ENCODE peak calls at places on chromosomes 3 and 15, in eight cellular contexts. One of them, this sample, is unnamed.
A peak's percentile ranks its signal among the peaks of the same experiment; 100 is the strongest.

GRCh38 chr3:149736180-149737100 is 15.8 kb downstream of the COMMD2 start:
- DNase-seq in mammary epithelial cell: peak; percentile 65
- DNase-seq in esophagus squamous epithelium: no peak
- DNase-seq in dorsolateral prefrontal cortex: no peak
- DNase-seq in lower lobe of right lung: no peak
- DNase-seq in aorta: no peak
- DNase-seq in AG04450: no peak
- DNase-seq in transverse colon: no peak
- DNase-seq in this sample: no peak

GRCh38 chr3:16801223-16801622 is 83.5 kb upstream of the PLCL2 start:
- DNase-seq in AG04450: no peak
- DNase-seq in lower lobe of right lung: no peak
- DNase-seq in dorsolateral prefrontal cortex: no peak
- DNase-seq in transverse colon: no peak
- DNase-seq in esophagus squamous epithelium: no peak
- DNase-seq in aorta: no peak
- DNase-seq in mammary epithelial cell: no peak
- DNase-seq in this sample: no peak

GRCh38 chr3:9327578-9327977 is 35.3 kb upstream of the THUMPD3 start:
- DNase-seq in AG04450: no peak
- DNase-seq in mammary epithelial cell: no peak
- DNase-seq in aorta: no peak
- DNase-seq in esophagus squamous epithelium: no peak
- DNase-seq in lower lobe of right lung: no peak
- DNase-seq in transverse colon: no peak
- DNase-seq in dorsolateral prefrontal cortex: no peak
- DNase-seq in this sample: no peak

GRCh38 chr3:126358038-126358815 is 1.0 kb upstream of the KLF15 start:
- DNase-seq in AG04450: no peak
- DNase-seq in transverse colon: no peak
- DNase-seq in dorsolateral prefrontal cortex: no peak
- DNase-seq in lower lobe of right lung: peak; percentile 73
- DNase-seq in aorta: peak; percentile 51
- DNase-seq in mammary epithelial cell: no peak
- DNase-seq in esophagus squamous epithelium: no peak
- DNase-seq in this sample: peak; percentile 76

GRCh38 chr15:44550256-44550655 is 13.3 kb downstream of the EIF3J start:
- DNase-seq in esophagus squamous epithelium: no peak
- DNase-seq in dorsolateral prefrontal cortex: no peak
- DNase-seq in aorta: no peak
- DNase-seq in transverse colon: no peak
- DNase-seq in mammary epithelial cell: no peak
- DNase-seq in AG04450: no peak
- DNase-seq in lower lobe of right lung: no peak
- DNase-seq in this sample: no peak

GRCh38 chr15:45091161-45091560 is 22.8 kb downstream of the DUOX2 start:
- DNase-seq in mammary epithelial cell: no peak
- DNase-seq in AG04450: peak; percentile 42
- DNase-seq in dorsolateral prefrontal cortex: no peak
- DNase-seq in aorta: no peak
- DNase-seq in esophagus squamous epithelium: no peak
- DNase-seq in transverse colon: no peak
- DNase-seq in lower lobe of right lung: no peak
- DNase-seq in this sample: no peak

GRCh38 chr15:70249616-70250015 is 151.9 kb upstream of the TLE3 start:
- DNase-seq in mammary epithelial cell: no peak
- DNase-seq in dorsolateral prefrontal cortex: no peak
- DNase-seq in lower lobe of right lung: no peak
- DNase-seq in transverse colon: no peak
- DNase-seq in AG04450: no peak
- DNase-seq in aorta: peak; percentile 56
- DNase-seq in esophagus squamous epithelium: no peak
- DNase-seq in this sample: no peak

GRCh38 chr15:36841154-36841553 is 259.2 kb downstream of the MEIS2 start:
- DNase-seq in dorsolateral prefrontal cortex: no peak
- DNase-seq in AG04450: no peak
- DNase-seq in mammary epithelial cell: no peak
- DNase-seq in transverse colon: no peak
- DNase-seq in lower lobe of right lung: no peak
- DNase-seq in esophagus squamous epithelium: no peak
- DNase-seq in aorta: no peak
- DNase-seq in this sample: no peak

GRCh38 chr3:94799420-94800060 is 736.7 kb downstream of the NSUN3 start:
- DNase-seq in lower lobe of right lung: no peak
- DNase-seq in mammary epithelial cell: no peak
- DNase-seq in aorta: no peak
- DNase-seq in dorsolateral prefrontal cortex: no peak
- DNase-seq in AG04450: no peak
- DNase-seq in transverse colon: no peak
- DNase-seq in esophagus squamous epithelium: no peak
- DNase-seq in this sample: no peak

GRCh38 chr3:27737091-27737490 is 15.0 kb upstream of the EOMES start:
- DNase-seq in AG04450: no peak
- DNase-seq in esophagus squamous epithelium: no peak
- DNase-seq in aorta: no peak
- DNase-seq in dorsolateral prefrontal cortex: no peak
- DNase-seq in lower lobe of right lung: no peak
- DNase-seq in mammary epithelial cell: no peak
- DNase-seq in transverse colon: no peak
- DNase-seq in this sample: no peak

GRCh38 chr15:67033012-67033411 is 32.4 kb upstream of the SMAD3 start:
- DNase-seq in transverse colon: no peak
- DNase-seq in mammary epithelial cell: no peak
- DNase-seq in aorta: peak; percentile 59
- DNase-seq in esophagus squamous epithelium: no peak
- DNase-seq in dorsolateral prefrontal cortex: no peak
- DNase-seq in lower lobe of right lung: no peak
- DNase-seq in AG04450: no peak
- DNase-seq in this sample: no peak

GRCh38 chr15:64749167-64749566 is 26.2 kb downstream of the RBPMS2 start:
- DNase-seq in esophagus squamous epithelium: no peak
- DNase-seq in transverse colon: peak; percentile 35
- DNase-seq in dorsolateral prefrontal cortex: no peak
- DNase-seq in lower lobe of right lung: no peak
- DNase-seq in mammary epithelial cell: peak; percentile 48
- DNase-seq in AG04450: peak; percentile 44
- DNase-seq in aorta: no peak
- DNase-seq in this sample: peak; percentile 79

GRCh38 chr15:99224815-99225214 is 24.6 kb downstream of the TTC23 start:
- DNase-seq in esophagus squamous epithelium: no peak
- DNase-seq in aorta: no peak
- DNase-seq in lower lobe of right lung: no peak
- DNase-seq in dorsolateral prefrontal cortex: no peak
- DNase-seq in AG04450: no peak
- DNase-seq in mammary epithelial cell: peak; percentile 13
- DNase-seq in transverse colon: no peak
- DNase-seq in this sample: no peak

GRCh38 chr3:59436164-59436958 is 386.5 kb upstream of the CFAP20DC start:
- DNase-seq in esophagus squamous epithelium: no peak
- DNase-seq in aorta: no peak
- DNase-seq in mammary epithelial cell: no peak
- DNase-seq in dorsolateral prefrontal cortex: no peak
- DNase-seq in AG04450: no peak
- DNase-seq in lower lobe of right lung: no peak
- DNase-seq in transverse colon: no peak
- DNase-seq in this sample: no peak

GRCh38 chr3:139355502-139355901 is 11.7 kb downstream of the MRPS22 start:
- DNase-seq in mammary epithelial cell: no peak
- DNase-seq in dorsolateral prefrontal cortex: peak; percentile 17
- DNase-seq in aorta: no peak
- DNase-seq in esophagus squamous epithelium: no peak
- DNase-seq in transverse colon: no peak
- DNase-seq in lower lobe of right lung: no peak
- DNase-seq in AG04450: no peak
- DNase-seq in this sample: no peak

GRCh38 chr15:101029971-101030661 is 111.0 kb downstream of the LRRK1 start:
- DNase-seq in mammary epithelial cell: no peak
- DNase-seq in dorsolateral prefrontal cortex: no peak
- DNase-seq in lower lobe of right lung: no peak
- DNase-seq in AG04450: no peak
- DNase-seq in transverse colon: peak; percentile 4
- DNase-seq in aorta: peak; percentile 53
- DNase-seq in esophagus squamous epithelium: no peak
- DNase-seq in this sample: no peak

GRCh38 chr3:119550090-119550910 is 9.1 kb downstream of the CD80 start:
- DNase-seq in lower lobe of right lung: no peak
- DNase-seq in esophagus squamous epithelium: no peak
- DNase-seq in mammary epithelial cell: no peak
- DNase-seq in transverse colon: no peak
- DNase-seq in aorta: no peak
- DNase-seq in AG04450: no peak
- DNase-seq in dorsolateral prefrontal cortex: no peak
- DNase-seq in this sample: no peak

GRCh38 chr15:93286456-93286855 is 197.4 kb upstream of the RGMA start:
- DNase-seq in esophagus squamous epithelium: no peak
- DNase-seq in lower lobe of right lung: no peak
- DNase-seq in aorta: no peak
- DNase-seq in dorsolateral prefrontal cortex: no peak
- DNase-seq in AG04450: no peak
- DNase-seq in mammary epithelial cell: no peak
- DNase-seq in transverse colon: no peak
- DNase-seq in this sample: no peak

GRCh38 chr3:53382106-53382505 is 34.8 kb upstream of the DCP1A start:
- DNase-seq in dorsolateral prefrontal cortex: no peak
- DNase-seq in transverse colon: no peak
- DNase-seq in lower lobe of right lung: no peak
- DNase-seq in aorta: no peak
- DNase-seq in AG04450: no peak
- DNase-seq in mammary epithelial cell: peak; percentile 47
- DNase-seq in esophagus squamous epithelium: no peak
- DNase-seq in this sample: no peak

GRCh38 chr15:53530762-53531161 is 228.7 kb downstream of the WDR72 start:
- DNase-seq in aorta: no peak
- DNase-seq in AG04450: no peak
- DNase-seq in mammary epithelial cell: no peak
- DNase-seq in esophagus squamous epithelium: no peak
- DNase-seq in transverse colon: no peak
- DNase-seq in lower lobe of right lung: no peak
- DNase-seq in dorsolateral prefrontal cortex: no peak
- DNase-seq in this sample: no peak
- H3K27ac ChIP-seq in aorta: no peak overlapping the region
- H3K27ac ChIP-seq in AG04450: no peak overlapping the region
- H3K27ac ChIP-seq in mammary epithelial cell: no peak overlapping the region
- H3K27ac ChIP-seq in esophagus squamous epithelium: no peak overlapping the region
- H3K27ac ChIP-seq in transverse colon: no peak overlapping the region
- H3K27ac ChIP-seq in lower lobe of right lung: no peak overlapping the region
- H3K27ac ChIP-seq in dorsolateral prefrontal cortex: no peak overlapping the region
- H3K27ac ChIP-seq in this sample: no peak overlapping the region

GRCh38 chr3:78497692-78498091 is 1270.1 kb downstream of the ROBO1 start:
- DNase-seq in aorta: no peak
- DNase-seq in mammary epithelial cell: no peak
- DNase-seq in lower lobe of right lung: no peak
- DNase-seq in dorsolateral prefrontal cortex: no peak
- DNase-seq in AG04450: no peak
- DNase-seq in transverse colon: no peak
- DNase-seq in esophagus squamous epithelium: no peak
- DNase-seq in this sample: no peak
- H3K27ac ChIP-seq in aorta: no peak overlapping the region
- H3K27ac ChIP-seq in mammary epithelial cell: no peak overlapping the region
- H3K27ac ChIP-seq in lower lobe of right lung: no peak overlapping the region
- H3K27ac ChIP-seq in dorsolateral prefrontal cortex: no peak overlapping the region
- H3K27ac ChIP-seq in AG04450: no peak overlapping the region
- H3K27ac ChIP-seq in transverse colon: no peak overlapping the region
- H3K27ac ChIP-seq in esophagus squamous epithelium: no peak overlapping the region
- H3K27ac ChIP-seq in this sample: no peak overlapping the region

GRCh38 chr15:40501487-40501886 is 30.7 kb downstream of the CHST14 start:
- DNase-seq in AG04450: no peak
- DNase-seq in transverse colon: no peak
- DNase-seq in esophagus squamous epithelium: no peak
- DNase-seq in lower lobe of right lung: no peak
- DNase-seq in mammary epithelial cell: peak; percentile 62
- DNase-seq in aorta: no peak
- DNase-seq in dorsolateral prefrontal cortex: no peak
- DNase-seq in this sample: no peak
- H3K27ac ChIP-seq in AG04450: no peak overlapping the region
- H3K27ac ChIP-seq in transverse colon: no peak overlapping the region
- H3K27ac ChIP-seq in esophagus squamous epithelium: no peak overlapping the region
- H3K27ac ChIP-seq in lower lobe of right lung: no peak overlapping the region
- H3K27ac ChIP-seq in mammary epithelial cell: no peak overlapping the region
- H3K27ac ChIP-seq in aorta: no peak overlapping the region
- H3K27ac ChIP-seq in dorsolateral prefrontal cortex: no peak overlapping the region
- H3K27ac ChIP-seq in this sample: no peak overlapping the region

GRCh38 chr3:195207731-195208130 is 63.2 kb downstream of the XXYLT1 start:
- DNase-seq in transverse colon: no peak
- DNase-seq in dorsolateral prefrontal cortex: no peak
- DNase-seq in esophagus squamous epithelium: no peak
- DNase-seq in aorta: no peak
- DNase-seq in AG04450: no peak
- DNase-seq in lower lobe of right lung: no peak
- DNase-seq in mammary epithelial cell: no peak
- DNase-seq in this sample: no peak

GRCh38 chr3:195207056-195207455 is 63.9 kb downstream of the XXYLT1 start:
- DNase-seq in dorsolateral prefrontal cortex: no peak
- DNase-seq in transverse colon: no peak
- DNase-seq in esophagus squamous epithelium: no peak
- DNase-seq in aorta: no peak
- DNase-seq in mammary epithelial cell: no peak
- DNase-seq in lower lobe of right lung: no peak
- DNase-seq in AG04450: no peak
- DNase-seq in this sample: no peak

GRCh38 chr3:195203631-195204030 is 67.3 kb downstream of the XXYLT1 start:
- DNase-seq in transverse colon: no peak
- DNase-seq in mammary epithelial cell: no peak
- DNase-seq in esophagus squamous epithelium: no peak
- DNase-seq in AG04450: no peak
- DNase-seq in dorsolateral prefrontal cortex: no peak
- DNase-seq in aorta: no peak
- DNase-seq in lower lobe of right lung: no peak
- DNase-seq in this sample: no peak

GRCh38 chr3:195208183-195208582 is 62.8 kb downstream of the XXYLT1 start:
- DNase-seq in AG04450: no peak
- DNase-seq in dorsolateral prefrontal cortex: no peak
- DNase-seq in aorta: no peak
- DNase-seq in lower lobe of right lung: no peak
- DNase-seq in esophagus squamous epithelium: no peak
- DNase-seq in transverse colon: peak; percentile 44
- DNase-seq in mammary epithelial cell: no peak
- DNase-seq in this sample: no peak

DNA sequence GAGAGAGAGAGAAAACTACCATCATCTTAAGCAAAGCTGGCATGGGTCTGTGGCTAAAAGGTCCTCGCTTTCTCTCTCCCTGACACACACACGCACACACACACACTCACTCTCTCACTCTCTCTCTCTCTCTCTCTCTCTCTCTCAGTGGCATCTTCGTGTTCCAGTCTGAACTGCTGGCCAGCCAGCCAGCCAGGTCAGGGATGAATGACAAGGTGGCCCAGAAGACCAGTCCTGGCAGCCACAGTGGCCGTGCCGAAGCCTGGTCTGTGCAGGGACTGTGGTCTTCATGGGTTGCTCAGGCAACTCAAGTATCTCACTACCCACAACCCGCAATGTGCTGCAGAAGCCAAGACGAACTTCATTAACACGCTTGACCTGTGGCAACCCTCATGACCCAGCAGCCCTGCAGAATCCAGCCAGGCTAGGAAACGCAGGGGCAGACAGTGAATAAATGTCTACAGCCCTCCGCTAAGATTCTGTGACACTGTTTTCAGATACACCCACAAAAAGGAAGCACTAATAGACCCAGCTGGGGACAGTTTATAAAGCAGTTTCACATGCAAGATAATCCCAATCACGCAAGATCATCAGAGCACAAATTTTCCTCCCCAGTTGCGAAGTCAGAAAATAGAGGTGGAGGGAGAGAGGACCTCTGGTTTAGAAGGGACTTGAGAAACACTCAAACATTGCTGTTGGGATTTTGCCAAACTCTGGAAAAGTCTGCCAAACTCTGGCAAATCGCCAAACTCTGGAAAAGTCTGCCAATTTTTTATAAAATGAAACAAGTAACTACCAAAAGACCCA is 66.4 kb downstream of the XXYLT1 start:
- DNase-seq in transverse colon: no peak
- DNase-seq in AG04450: no peak
- DNase-seq in esophagus squamous epithelium: no peak
- DNase-seq in aorta: no peak
- DNase-seq in mammary epithelial cell: no peak
- DNase-seq in dorsolateral prefrontal cortex: no peak
- DNase-seq in lower lobe of right lung: no peak
- DNase-seq in this sample: no peak
- H3K27ac ChIP-seq in transverse colon: peak overlapping the region; percentile 64
- H3K27ac ChIP-seq in AG04450: no peak overlapping the region
- H3K27ac ChIP-seq in esophagus squamous epithelium: peak overlapping the region; percentile 90
- H3K27ac ChIP-seq in aorta: no peak overlapping the region
- H3K27ac ChIP-seq in mammary epithelial cell: no peak overlapping the region
- H3K27ac ChIP-seq in dorsolateral prefrontal cortex: no peak overlapping the region
- H3K27ac ChIP-seq in lower lobe of right lung: peak overlapping the region; percentile 66
- H3K27ac ChIP-seq in this sample: peak overlapping the region; percentile 26

This sample was measured in gastrocnemius medialis.